ENCODE peak calls at places on chromosomes 3 and 15, in nine cellular contexts. R is Peyer's patch, H is transverse colon, V is A549, M is heart left ventricle, N is tibial nerve, O is esophagus squamous epithelium, E is IMR-90, C is stomach. X is an unnamed sample.

GRCh38 chr3:188439080-188439479 is 285.1 kb downstream of the LPP start:
- DNase-seq in R (no peak), H (no peak), V (no peak), M (peak; percentile 26), N (no peak), O (no peak), E (no peak), C (no peak), X (no peak)

GRCh38 chr3:194078046-194078445 is 57.9 kb upstream of the HES1 start:
- DNase-seq in R (no peak), H (no peak), V (no peak), M (no peak), N (no peak), O (no peak), E (no peak), C (no peak), X (no peak)

GRCh38 chr15:40878785-40879184 is 4.8 kb upstream of the RHOV start:
- DNase-seq in R (no peak), H (no peak), V (no peak), M (no peak), N (no peak), O (no peak), E (peak; percentile 70), C (no peak), X (no peak)

GRCh38 chr3:73037369-73037699 is 24.1 kb upstream of the EBLN2 start:
- DNase-seq in R (no peak), H (no peak), V (no peak), M (no peak), N (no peak), O (no peak), E (peak; percentile 41), C (no peak), X (no peak)

GRCh38 chr3:4904801-4905695 is 74.2 kb upstream of the BHLHE40 start:
- DNase-seq in R (no peak), H (peak; percentile 34), V (no peak), M (no peak), N (no peak), O (no peak), E (peak; percentile 24), C (no peak), X (no peak)

GRCh38 chr3:31226331-31226730 is 306.4 kb upstream of the STT3B start:
- DNase-seq in R (no peak), H (peak; percentile 17), V (no peak), M (no peak), N (no peak), O (no peak), E (no peak), C (no peak), X (no peak)

GRCh38 chr3:23385327-23385726 is 182.2 kb downstream of the UBE2E2 start:
- DNase-seq in R (no peak), H (no peak), V (no peak), M (no peak), N (no peak), O (no peak), E (no peak), C (no peak), X (no peak)

GRCh38 chr3:78809941-78810340 is 957.9 kb downstream of the ROBO1 start:
- DNase-seq in R (no peak), H (no peak), V (no peak), M (no peak), N (no peak), O (no peak), E (no peak), C (no peak), X (no peak)

GRCh38 chr3:128076783-128077624 is 24.8 kb downstream of the SEC61A1 start:
- DNase-seq in R (no peak), H (peak; percentile 34), V (no peak), M (no peak), N (no peak), O (no peak), E (no peak), C (peak; percentile 49), X (no peak)
- TF ChIP-seq POLR2A in R (no peak), H (no peak), V (no peak), M (peak; percentile 23), N (no peak), O (no peak), E (no peak), C (no peak), X (no peak)

GRCh38 chr3:61030469-61031035 is 220.7 kb downstream of the FHIT start:
- DNase-seq in R (no peak), H (no peak), V (no peak), M (no peak), N (no peak), O (no peak), E (no peak), C (no peak), X (no peak)

GRCh38 chr3:61035573-61035972 is 215.7 kb downstream of the FHIT start:
- DNase-seq in R (no peak), H (no peak), V (no peak), M (no peak), N (no peak), O (no peak), E (no peak), C (no peak), X (no peak)

GRCh38 chr3:61031503-61031902 is 219.7 kb downstream of the FHIT start:
- DNase-seq in R (no peak), H (no peak), V (no peak), M (no peak), N (no peak), O (no peak), E (no peak), C (no peak), X (no peak)

GRCh38 chr3:61032991-61033390 is 218.3 kb downstream of the FHIT start:
- DNase-seq in R (no peak), H (no peak), V (no peak), M (no peak), N (no peak), O (no peak), E (no peak), C (no peak), X (no peak)
- H3K4me3 ChIP-seq in R (no peak overlapping the region), H (no peak overlapping the region), V (no peak overlapping the region), M (no peak overlapping the region), N (no peak overlapping the region), O (no peak overlapping the region), E (no peak overlapping the region), C (no peak overlapping the region), X (no peak overlapping the region)

DNA sequence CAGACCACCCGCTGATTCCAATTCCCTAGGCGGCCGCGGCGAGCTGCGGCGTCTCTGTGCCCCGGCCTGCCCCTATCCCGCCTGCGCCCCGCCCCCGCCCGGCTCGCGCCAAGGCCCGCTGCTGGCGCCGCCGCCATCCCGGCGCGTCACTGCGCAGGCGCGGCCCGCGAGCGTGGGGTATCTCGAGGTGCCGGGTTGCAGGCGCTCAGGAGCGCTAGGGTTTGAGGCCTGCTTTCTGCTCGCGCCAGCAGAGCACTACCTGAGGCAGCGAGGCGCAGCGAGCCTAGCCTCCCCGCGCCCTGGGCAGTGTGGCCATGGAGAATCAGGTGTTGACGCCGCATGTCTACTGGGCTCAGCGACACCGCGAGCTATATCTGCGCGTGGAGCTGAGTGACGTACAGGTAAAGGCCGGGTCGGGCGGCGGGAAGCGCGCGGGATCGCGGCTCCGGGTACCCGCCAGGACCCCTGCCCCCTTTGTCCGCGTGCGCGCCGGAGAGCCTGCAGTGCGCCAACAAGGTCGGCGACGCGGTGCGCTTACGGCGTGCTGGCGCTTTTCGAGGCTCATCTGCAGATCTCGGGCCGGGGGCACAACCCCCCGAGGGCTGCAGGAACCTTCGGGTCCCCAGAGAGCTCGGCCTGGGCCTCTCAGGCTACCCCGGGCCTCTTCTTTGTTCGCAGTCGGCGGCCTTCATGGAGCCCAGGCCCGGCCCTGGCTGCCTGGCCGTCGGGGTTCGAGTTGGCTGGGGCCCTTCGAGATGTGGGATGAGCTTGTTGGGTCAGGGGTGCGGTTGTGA is at the start of gene HACD3:
- DNase-seq in R (peak; percentile 88), H (peak; percentile 90), V (peak; percentile 97), M (peak; percentile 87), N (peak; percentile 64), O (no peak), E (peak; percentile 69), C (peak; percentile 90), X (peak; percentile 61)
- TF ChIP-seq POLR2A in R (no peak), H (peak; percentile 17), V (peak; percentile 89), M (peak; percentile 37), N (no peak), O (peak; percentile 63), E (no peak), C (no peak), X (peak; percentile 8)

DNA sequence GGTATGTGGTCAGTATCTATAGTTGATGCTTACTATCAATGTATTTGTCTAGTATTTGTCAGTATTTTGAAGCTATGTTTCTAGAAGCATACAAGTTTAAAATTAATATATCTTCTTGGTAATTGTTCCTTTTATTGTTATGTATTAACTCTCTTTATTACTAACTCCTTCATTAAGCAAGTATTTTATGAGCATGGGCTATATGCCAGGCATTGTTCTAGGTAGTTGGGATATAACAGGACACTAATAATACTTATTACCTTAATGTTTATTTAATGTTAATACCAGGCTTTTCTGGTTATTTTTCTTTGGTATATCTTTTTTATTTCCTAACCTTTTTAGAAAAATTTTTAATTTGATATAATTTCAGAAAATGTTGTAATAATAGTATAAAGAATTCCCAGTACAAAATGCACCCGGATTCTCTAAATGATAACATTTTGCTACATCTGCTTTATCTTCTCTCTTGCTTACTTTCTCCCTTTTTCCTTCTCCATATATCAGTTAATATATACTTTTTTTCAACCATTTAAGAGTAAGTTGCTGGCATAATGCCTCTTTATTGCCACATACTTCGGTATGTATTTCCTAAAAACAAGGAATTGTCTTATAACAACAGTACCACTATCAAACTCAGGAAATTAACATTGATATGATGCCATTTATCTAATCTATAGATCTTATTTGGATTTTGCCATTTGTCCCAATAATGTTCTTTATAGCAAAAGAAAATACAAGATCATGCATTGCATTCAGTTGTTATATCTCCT is 30.9 kb downstream of the LRRC49 start:
- DNase-seq in R (no peak), H (no peak), V (no peak), M (no peak), N (no peak), O (no peak), E (peak; percentile 19), C (no peak), X (no peak)
- H3K4me3 ChIP-seq in R (no peak overlapping the region), H (no peak overlapping the region), V (no peak overlapping the region), M (no peak overlapping the region), N (no peak overlapping the region), O (no peak overlapping the region), E (no peak overlapping the region), C (no peak overlapping the region), X (no peak overlapping the region)

GRCh38 chr3:125192190-125193035 is 20.1 kb downstream of the SLC12A8 start:
- DNase-seq in R (no peak), H (no peak), V (no peak), M (no peak), N (no peak), O (no peak), E (no peak), C (no peak), X (no peak)
- TF ChIP-seq POLR2A in R (no peak), H (no peak), V (no peak), M (no peak), N (no peak), O (no peak), E (no peak), C (no peak), X (no peak)

DNA sequence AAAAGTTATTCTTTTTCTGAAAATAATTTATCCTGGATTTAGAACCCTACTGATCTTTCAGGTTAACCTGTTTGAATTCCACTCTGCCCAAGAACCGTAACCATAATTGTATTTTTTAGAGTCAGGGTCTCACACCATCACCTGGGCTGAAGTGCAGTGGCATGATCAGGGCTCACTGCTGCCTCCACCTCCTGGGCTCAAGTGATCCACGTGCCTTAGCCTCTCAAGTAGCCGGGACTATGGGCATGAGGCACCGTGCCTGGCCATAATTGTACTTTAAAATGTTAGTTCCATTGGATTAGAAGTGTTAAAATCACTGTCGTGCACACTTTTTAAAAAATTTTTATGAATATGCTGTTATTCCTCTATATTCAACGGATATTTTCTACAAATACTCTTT is 1.0 kb upstream of the MTMR10 start:
- DNase-seq in R (no peak), H (no peak), V (no peak), M (no peak), N (no peak), O (no peak), E (no peak), C (no peak), X (no peak)
- H3K4me3 ChIP-seq in R (no peak overlapping the region), H (peak overlapping the region; percentile 96), V (peak overlapping the region; percentile 78), M (peak overlapping the region; percentile 95), N (no peak overlapping the region), O (peak overlapping the region; percentile 92), E (no peak overlapping the region), C (peak overlapping the region; percentile 85), X (no peak overlapping the region)

X was measured in lower leg skin.